ENCODE peak calls at places on chromosomes 7 and 10, in four cellular contexts. K, M, T and B are unnamed samples.

GRCh38 chr10:63919576-63920279 is 398.5 kb downstream of the REEP3 start:
- DNase-seq in M (no peak), T (no peak), K (no peak), B (no peak)

GRCh38 chr7:1937252-1937605 is 267.2 kb downstream of the ELFN1 start:
- DNase-seq in M (no peak), K (peak), T (no peak), B (no peak)

GRCh38 chr10:24503627-24504320 is 219.9 kb downstream of the ARHGAP21 start:
- DNase-seq in T (no peak), M (peak), K (no peak), B (no peak)

GRCh38 chr7:111364413-111364812 is 197.9 kb downstream of the IMMP2L start:
- DNase-seq in K (no peak), M (no peak), T (no peak), B (no peak)

GRCh38 chr10:70809011-70809611 is 6.6 kb upstream of the SGPL1 start:
- DNase-seq in K (no peak), M (no peak), T (no peak), B (no peak)

GRCh38 chr7:31051598-31052503 is at the start of gene ADCYAP1R1:
- DNase-seq in M (no peak), T (peak), K (peak), B (no peak)

GRCh38 chr10:126525326-126525725 is 137.0 kb upstream of the ADAM12 start:
- DNase-seq in M (no peak), T (no peak), K (no peak), B (no peak)

GRCh38 chr7:64907641-64908326 is 4.7 kb downstream of the ZNF273 start:
- DNase-seq in T (no peak), K (no peak), M (no peak), B (no peak)

GRCh38 chr10:114970515-114970914 is 32.5 kb downstream of the TRUB1 start:
- DNase-seq in T (no peak), K (no peak), M (no peak), B (no peak)

GRCh38 chr10:116831086-116831485 is 18.2 kb upstream of the ENO4 start:
- DNase-seq in T (no peak), K (no peak), M (no peak), B (no peak)

GRCh38 chr7:44802418-44803025 is 6.0 kb downstream of the PPIA start:
- DNase-seq in M (no peak), T (no peak), K (no peak), B (no peak)

GRCh38 chr10:22356324-22356873 is 11.1 kb downstream of the SPAG6 start:
- DNase-seq in M (no peak), T (no peak), K (no peak), B (no peak)

GRCh38 chr10:112202561-112203241 is 19.1 kb upstream of the GPAM start:
- DNase-seq in M (no peak), K (no peak), T (no peak), B (no peak)

DNA sequence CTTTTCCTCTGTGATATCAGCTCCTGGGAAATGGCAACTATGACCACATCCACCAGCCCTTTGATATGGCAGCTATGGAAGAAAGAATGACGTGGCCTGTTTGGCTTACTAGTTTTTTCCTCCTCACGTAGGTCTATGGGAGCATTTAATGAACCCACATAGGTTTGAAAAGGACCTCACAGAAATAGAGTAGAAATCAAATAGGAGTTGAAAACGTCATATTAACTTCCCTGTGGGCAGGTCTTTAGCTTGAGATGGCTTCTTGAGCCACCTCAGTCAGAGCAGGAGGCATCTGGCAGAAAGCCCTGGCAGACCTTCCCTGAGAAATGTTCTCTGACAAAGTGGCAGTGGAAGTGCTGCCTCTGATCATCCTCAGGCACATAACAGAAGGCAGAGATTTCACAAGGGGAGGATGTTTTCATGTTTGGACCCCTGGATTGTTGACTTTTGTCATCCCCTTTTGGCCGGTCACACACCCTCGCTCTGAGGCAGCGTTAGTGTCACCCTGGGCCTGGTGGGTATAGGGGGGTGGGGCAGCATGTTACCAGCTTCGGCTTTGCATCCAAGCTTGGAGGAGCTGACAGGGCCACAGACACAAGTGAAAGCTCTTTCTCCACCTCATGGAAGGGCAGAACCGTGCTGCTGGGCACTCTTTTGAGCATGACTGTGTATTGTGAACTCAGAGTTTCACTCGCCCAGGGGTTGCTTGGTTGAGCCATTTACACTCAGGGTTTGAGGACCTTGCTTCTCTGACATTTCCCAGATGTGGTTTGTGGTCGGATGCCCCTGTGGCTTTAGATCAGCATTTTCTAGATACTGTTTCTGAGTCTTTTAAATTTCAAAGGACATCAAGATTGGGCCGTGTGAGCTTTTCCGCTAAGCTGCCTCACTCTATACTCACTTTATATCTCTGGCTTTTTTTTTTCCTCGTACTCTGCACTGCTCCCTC is 184.2 kb downstream of the STK31 start:
- DNase-seq in T (no peak), K (no peak), M (no peak), B (no peak)
- H3K27ac ChIP-seq in T (no peak), K (no peak), M (no peak), B (no peak)

GRCh38 chr10:26438534-26439269 is 561 bp downstream of the APBB1IP start:
- DNase-seq in M (peak), K (peak), T (no peak), B (no peak)
- H3K4me3 ChIP-seq in M (peak), K (peak), T (no peak), B (peak)

GRCh38 chr7:115868369-115868768 is 162.2 kb downstream of the TFEC start:
- DNase-seq in T (no peak), K (no peak), M (no peak), B (no peak)
- H3K27ac ChIP-seq in T (no peak), K (no peak), M (no peak), B (no peak)

GRCh38 chr7:158016171-158017087 is 571.2 kb downstream of the PTPRN2 start:
- DNase-seq in K (no peak), T (no peak), M (peak), B (peak)
- H3K4me3 ChIP-seq in K (peak), T (peak), M (no peak), B (no peak)

DNA sequence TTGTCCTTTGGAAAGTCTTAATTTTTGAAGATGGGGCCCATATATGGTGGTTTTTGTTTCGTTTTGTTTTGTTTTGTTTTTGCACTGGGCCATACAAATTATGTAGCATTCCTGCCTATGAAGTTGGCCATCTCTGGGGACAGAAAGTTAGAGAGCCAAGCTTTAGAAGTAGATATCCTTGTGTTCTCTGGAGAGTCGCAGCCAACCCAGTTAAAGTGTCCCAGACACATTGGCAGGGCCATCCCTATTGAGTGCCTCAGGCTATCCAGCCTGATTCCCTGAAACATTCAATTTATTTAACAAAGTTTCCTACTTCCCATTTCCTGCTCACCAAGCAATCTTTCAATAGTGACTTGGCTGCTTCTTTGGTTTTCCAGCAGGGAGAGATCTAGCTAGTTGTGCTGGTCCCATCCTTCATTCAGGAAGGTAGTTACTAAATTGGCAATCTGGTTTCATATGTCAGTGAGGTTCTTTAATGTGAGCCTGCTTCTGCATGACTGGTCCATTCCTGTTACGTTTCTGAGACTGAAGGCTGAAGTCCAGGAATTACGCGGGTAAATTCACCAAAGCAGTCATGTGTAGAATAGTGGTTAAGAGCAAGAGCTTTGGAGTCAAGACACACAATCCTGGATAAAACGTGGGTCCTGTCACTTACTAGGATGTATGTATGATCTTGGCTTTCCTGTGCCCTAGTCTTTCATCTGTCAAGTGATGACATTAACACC is 49.3 kb upstream of the HBP1 start:
- DNase-seq in K (no peak), M (no peak), T (no peak), B (no peak)
- H3K27ac ChIP-seq in K (no peak), M (no peak), T (no peak), B (no peak)

DNA sequence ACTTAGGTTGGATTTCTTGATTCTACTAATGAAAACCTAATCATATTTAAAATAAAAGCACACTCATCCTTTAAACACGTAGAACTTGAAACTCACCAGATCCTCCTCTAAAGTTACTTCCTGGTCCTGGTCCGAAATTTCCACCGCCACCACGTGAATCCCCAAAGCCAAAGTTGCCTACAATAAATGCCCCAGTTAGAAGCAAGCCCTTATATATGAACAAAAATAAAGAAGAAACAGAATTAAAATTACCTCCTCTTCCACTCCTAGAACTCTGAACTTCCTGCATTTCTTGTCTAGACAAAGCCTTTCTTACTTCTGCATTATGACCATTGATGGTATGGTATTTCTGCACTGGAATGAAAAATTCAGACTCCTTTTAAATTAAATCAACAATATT is 4.2 kb downstream of the HNRNPA2B1 start:
- DNase-seq in K (no peak), M (no peak), T (no peak), B (no peak)
- H3K4me3 ChIP-seq in K (peak), M (peak), T (no peak), B (no peak)

DNA sequence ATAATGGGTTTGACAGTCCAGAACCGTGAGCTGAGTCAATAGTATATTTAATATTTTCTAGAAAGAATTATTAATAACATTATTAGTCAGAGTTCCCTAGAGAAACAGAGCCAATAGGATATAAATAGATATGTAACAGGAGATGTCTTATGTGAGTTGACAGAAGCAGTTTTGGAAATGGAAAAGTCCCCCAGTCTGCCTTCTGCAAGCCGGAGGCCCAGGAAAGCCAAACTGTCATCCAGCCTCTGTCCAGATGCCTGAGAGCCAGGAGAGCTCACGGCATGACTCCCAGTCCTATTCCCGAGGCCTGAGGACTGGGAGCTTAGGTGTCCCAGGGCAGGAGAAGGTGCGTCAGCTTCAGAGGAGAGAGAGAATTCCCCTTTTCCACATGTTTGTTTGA is 286.4 kb upstream of the ADARB2 start:
- DNase-seq in M (no peak), T (no peak), K (no peak), B (no peak)
- H3K27ac ChIP-seq in M (no peak), T (no peak), K (no peak), B (no peak)

DNA sequence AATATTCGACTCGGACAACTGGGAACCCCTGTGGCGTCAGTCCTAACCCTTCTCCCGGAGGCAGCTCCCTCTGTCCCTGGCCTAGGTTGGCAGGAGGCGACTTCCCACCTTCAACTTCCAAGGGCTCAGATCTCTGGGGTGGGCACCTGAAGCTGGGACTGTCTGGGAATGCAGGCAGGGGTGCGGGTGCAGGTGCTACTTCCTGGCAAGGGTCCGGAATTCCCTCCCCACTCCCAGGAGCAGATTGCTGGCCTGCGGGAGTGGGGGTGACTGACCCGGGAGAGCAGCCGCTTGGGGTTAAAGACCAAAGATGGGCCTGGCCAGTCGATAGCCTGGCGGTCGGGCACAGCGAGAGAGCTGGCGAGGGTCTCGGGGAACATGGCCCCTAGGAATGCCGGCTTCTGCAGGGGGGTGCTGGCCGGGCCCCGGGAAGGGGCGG is 390 bp downstream of the EPHA1 start:
- DNase-seq in M (no peak), T (no peak), K (no peak), B (peak)
- H3K4me3 ChIP-seq in M (peak), T (no peak), K (peak), B (no peak)

GRCh38 chr7:50396856-50397255 is 53.3 kb downstream of the FIGNL1 start:
- DNase-seq in K (no peak), M (no peak), T (no peak), B (no peak)

GRCh38 chr7:50399206-50399605 is 50.9 kb downstream of the FIGNL1 start:
- DNase-seq in T (no peak), K (no peak), M (no peak), B (no peak)

GRCh38 chr7:50399635-50400034 is 50.5 kb downstream of the FIGNL1 start:
- DNase-seq in K (no peak), M (no peak), T (no peak), B (no peak)

GRCh38 chr7:50397320-50397970 is 52.7 kb downstream of the FIGNL1 start:
- DNase-seq in M (no peak), K (no peak), T (no peak), B (no peak)

GRCh38 chr7:50397971-50398324 is 52.2 kb downstream of the FIGNL1 start:
- DNase-seq in M (no peak), K (no peak), T (no peak), B (no peak)
- H3K27ac ChIP-seq in M (peak), K (no peak), T (no peak), B (no peak)